ENCODE peak calls at places on chromosomes 6 and 20, in four cellular contexts. K is ascending aorta; C is CD8-positive, alpha-beta T cell; X is Calu3. E is an unnamed sample.

GRCh38 chr20:37651932-37652331 is 41.9 kb upstream of the CTNNBL1 start:
- DNase-seq in K (no peak), C (no peak), X (peak), E (no peak)

GRCh38 chr6:165782124-165782523 is 119.1 kb upstream of the PDE10A start:
- DNase-seq in K (no peak), C (no peak), X (no peak), E (no peak)

GRCh38 chr20:25071722-25072121 is 10.2 kb downstream of the VSX1 start:
- DNase-seq in K (peak), C (no peak), X (no peak), E (no peak)

GRCh38 chr6:40413231-40413755 is 173.9 kb downstream of the LRFN2 start:
- DNase-seq in K (no peak), C (no peak), X (no peak), E (no peak)

GRCh38 chr6:79607000-79607399 is 24.1 kb upstream of the SH3BGRL2 start:
- DNase-seq in K (no peak), C (no peak), X (no peak), E (no peak)

GRCh38 chr6:20202070-20202658 is 10.1 kb downstream of the MBOAT1 start:
- DNase-seq in K (no peak), C (no peak), X (no peak), E (peak)

GRCh38 chr6:151374024-151374423 is 17.3 kb downstream of the ZBTB2 start:
- DNase-seq in K (no peak), C (no peak), X (peak), E (no peak)

GRCh38 chr6:139608872-139609271 is 234.4 kb upstream of the CITED2 start:
- DNase-seq in K (no peak), C (no peak), X (no peak), E (no peak)

GRCh38 chr20:50244352-50245149 is 53.9 kb downstream of the CEBPB start:
- DNase-seq in K (no peak), C (no peak), X (peak), E (no peak)

GRCh38 chr20:16526433-16527380 is 46.5 kb downstream of the KIF16B start:
- DNase-seq in K (no peak), C (no peak), X (no peak), E (no peak)

DNA sequence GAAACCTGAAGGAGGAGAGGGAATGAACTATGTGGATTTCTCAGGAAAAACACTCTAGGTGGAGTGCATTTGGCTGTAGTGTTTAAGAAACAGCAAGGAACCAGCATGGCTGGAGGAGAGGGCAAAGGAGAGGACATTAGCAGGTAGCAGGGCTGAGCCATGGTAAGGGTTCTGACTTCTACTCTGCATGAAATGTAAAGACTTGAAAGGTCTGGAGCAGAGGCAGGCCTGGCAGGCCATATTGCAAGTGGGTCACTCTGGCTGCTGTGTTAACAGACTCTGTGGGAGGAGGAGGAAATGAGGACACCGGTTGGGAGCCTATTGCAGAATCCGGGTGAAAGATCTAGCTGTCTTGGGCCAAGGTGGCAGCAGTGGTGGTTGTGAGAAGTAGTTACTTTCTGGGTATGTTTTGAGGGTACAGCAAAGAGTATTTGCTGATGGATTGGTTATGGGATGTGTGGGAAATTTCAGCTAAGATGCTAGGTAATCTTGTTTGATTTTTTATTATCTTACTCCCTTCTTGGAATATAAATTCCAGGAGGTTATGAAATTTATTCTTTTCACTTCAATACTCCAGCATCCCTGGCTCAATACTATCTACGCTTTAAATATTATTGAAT is 115.9 kb upstream of the BCLAF1 start:
- DNase-seq in K (no peak), C (no peak), X (no peak), E (no peak)
- TF ChIP-seq CTCF in K (no peak), C (no peak), X (no peak), E (no peak)

GRCh38 chr6:32969685-32970412 is 1.5 kb downstream of the BRD2 start:
- DNase-seq in K (peak), C (peak), X (peak), E (no peak)

GRCh38 chr6:32968770-32969684 is 633 bp downstream of the BRD2 start:
- DNase-seq in K (peak), C (peak), X (peak), E (no peak)

GRCh38 chr6:32968093-32968769 is at the start of gene BRD2:
- DNase-seq in K (peak), C (peak), X (peak), E (peak)

GRCh38 chr6:32965901-32966300 is 2.5 kb upstream of the BRD2 start:
- DNase-seq in K (no peak), C (no peak), X (no peak), E (no peak)

DNA sequence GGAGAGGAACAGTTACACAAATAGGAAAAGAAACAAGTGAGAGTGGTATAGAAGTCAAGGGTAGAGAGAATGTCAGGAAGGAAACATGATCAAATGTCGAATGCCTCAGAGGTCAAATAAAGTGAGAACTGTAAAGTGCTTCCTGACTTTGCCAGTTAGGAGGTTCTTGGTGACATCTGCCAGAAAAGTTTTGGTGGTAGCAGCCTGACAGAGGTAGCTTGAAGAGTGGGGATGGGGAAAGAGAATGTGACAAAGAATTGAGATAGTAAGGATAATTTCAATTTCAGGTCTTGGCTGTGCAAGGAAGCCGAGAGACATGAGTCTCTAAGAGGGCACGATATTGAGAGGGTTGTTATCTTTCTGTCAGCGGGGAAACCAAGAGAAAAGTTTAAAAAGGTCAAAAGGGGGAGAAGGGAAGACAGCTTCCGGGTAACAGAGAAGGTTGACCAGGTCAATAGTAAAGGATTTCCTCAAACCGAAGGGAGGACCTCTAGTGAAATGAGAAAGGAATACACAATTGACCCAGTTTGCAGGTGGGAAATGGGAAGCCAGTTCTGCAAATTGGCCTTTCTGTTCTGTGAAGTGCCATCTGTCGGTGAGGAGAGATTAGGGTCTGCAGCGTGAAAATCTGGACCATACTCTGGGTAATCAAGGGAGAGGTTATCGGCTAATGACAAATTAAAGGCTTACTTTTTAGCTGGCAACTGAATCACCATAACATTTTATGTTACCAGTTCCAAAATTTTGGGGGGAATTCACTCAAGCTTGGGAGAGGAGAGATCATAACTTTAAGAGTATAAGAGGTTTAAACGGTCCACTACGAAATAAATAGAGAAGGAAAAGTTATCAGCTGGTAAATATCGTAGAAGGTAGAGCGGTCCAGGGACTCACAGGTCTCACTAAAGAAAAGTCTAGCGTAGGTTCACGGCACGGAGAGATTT is 973 bp upstream of the BRD2 start:
- DNase-seq in K (no peak), C (no peak), X (peak), E (no peak)
- TF ChIP-seq CTCF in K (peak), C (peak), X (peak), E (peak)

DNA sequence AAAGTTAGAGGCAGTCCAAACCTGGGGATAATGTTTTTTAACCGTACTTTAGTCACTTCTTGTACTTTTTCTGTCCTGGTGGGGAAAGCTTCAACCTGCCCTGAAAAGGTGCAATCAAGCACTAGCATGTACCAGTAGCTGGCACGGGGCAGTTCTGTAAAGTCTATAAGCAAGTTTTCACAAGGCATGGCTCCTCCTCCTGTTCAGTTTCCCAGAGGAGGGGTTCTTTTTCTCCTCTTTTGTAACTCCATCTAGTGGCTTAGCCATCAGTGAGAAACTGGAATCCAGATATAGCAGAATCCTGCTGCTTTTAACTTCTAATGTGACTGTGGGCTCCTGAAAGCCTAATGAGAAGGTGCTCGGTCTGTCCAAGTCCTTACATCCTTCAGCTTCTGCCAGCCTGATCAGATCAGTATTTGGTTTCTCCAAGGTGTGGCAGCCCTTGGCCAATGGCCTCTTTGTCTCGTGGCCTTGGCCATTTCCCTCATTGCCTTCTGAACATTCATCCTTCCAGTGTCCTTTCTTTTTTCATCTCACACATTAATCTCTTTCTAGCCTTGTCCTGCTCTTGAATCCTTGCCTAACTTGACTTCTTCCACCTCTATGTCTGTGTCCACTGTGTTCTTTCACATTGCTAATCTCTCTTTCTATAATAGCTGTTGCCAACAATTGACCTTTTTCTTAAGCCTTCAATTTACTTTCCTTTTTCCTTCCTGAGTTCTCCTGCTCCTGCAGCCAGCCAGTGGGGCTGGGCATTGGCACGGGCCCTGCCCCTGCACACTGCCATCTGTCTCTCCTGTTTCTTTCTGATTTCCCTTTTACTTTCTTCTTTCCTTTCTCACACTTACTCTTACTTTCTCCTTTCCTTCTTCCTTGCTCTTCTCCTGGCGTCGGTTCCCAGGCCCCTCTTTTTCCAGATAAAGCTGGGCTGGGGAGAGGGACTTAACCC is 222.0 kb upstream of the SYNCRIP start:
- DNase-seq in K (no peak), C (no peak), X (peak), E (no peak)
- TF ChIP-seq CTCF in K (no peak), C (no peak), X (no peak), E (no peak)

DNA sequence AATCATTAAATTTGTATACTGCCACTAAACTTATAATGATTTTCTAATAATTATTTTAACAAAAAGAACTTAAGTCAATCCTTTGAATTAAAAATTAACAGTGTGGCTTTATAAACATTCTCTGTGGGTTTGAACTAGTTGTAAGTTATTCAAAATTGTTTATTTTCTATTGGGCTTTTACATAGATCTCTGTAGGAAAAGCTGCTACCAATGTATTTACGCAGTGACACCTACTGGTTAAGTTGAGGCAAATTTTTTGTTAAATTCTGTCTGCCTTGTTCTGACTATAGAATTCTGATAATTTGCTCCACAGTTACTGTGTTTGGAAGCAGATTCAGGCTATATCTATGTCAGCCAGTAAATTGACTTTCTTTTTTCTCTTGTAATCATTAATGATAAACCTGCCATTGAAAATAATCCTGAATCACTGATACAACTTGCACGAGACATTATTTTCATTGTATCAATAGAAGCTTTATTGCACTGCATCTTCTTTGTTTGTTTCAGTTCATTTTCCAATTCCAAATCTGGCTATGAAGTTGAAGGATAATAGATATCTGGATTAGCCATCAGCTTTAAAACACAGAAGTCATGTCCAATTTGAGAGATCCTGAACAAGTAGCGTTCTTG is 66.0 kb upstream of the UTRN start:
- DNase-seq in K (no peak), C (no peak), X (no peak), E (peak)
- TF ChIP-seq CTCF in K (peak), C (peak), X (peak), E (peak)

E was measured in GM12864.